ENCODE peak calls at places on chromosomes 6 and 20, in four cellular contexts. Q, H, J and W are unnamed samples.

GRCh38 chr6:148523051-148523450 is 180.4 kb downstream of the SASH1 start:
- DNase-seq in J (no peak), Q (no peak), H (no peak), W (no peak)

GRCh38 chr6:167245586-167245985 is 45.5 kb upstream of the UNC93A start:
- DNase-seq in Q (no peak), H (no peak), J (no peak), W (no peak)

GRCh38 chr20:23877524-23877923 is 2.0 kb downstream of the CST5 start:
- DNase-seq in Q (no peak), J (no peak), H (no peak), W (no peak)

GRCh38 chr6:82691997-82692396 is 328.4 kb downstream of the TPBG start:
- DNase-seq in J (no peak), H (no peak), Q (no peak), W (no peak)

GRCh38 chr20:3857405-3857804 is 10.8 kb downstream of the MAVS start:
- DNase-seq in H (no peak), J (no peak), Q (no peak), W (no peak)

GRCh38 chr6:31362751-31363150 is 5.8 kb upstream of the HLA-B start:
- DNase-seq in H (no peak), J (no peak), Q (no peak), W (no peak)

GRCh38 chr6:165231581-165232276 is 77.7 kb downstream of the C6orf118 start:
- DNase-seq in H (no peak), Q (peak), J (no peak), W (peak)

GRCh38 chr20:35558981-35559693 is 17.3 kb downstream of the ERGIC3 start:
- DNase-seq in H (no peak), Q (no peak), J (no peak), W (no peak)

GRCh38 chr6:25041676-25042598 is 106.2 kb upstream of the RIPOR2 start:
- DNase-seq in J (no peak), Q (no peak), H (no peak), W (no peak)

GRCh38 chr6:157596886-157597285 is 215.9 kb downstream of the ZDHHC14 start:
- DNase-seq in J (no peak), H (no peak), Q (no peak), W (no peak)

GRCh38 chr6:14584450-14584849 is 466.9 kb downstream of the CD83 start:
- DNase-seq in J (no peak), H (peak), Q (no peak), W (no peak)

GRCh38 chr6:109722564-109723254 is 31.6 kb downstream of the FIG4 start:
- DNase-seq in H (no peak), Q (no peak), J (no peak), W (no peak)

GRCh38 chr20:3563548-3564177 is 92.8 kb downstream of the ATRN start:
- DNase-seq in J (peak), Q (peak), H (peak), W (no peak)

GRCh38 chr20:49821850-49822249 is 9.2 kb downstream of the SLC9A8 start:
- DNase-seq in J (no peak), H (no peak), Q (no peak), W (no peak)

GRCh38 chr6:18147160-18147559 is 7.7 kb downstream of the TPMT start:
- DNase-seq in H (no peak), J (no peak), Q (no peak), W (no peak)

GRCh38 chr20:64045346-64046011 is 4.0 kb downstream of the SOX18 start:
- DNase-seq in J (no peak), H (no peak), Q (no peak), W (no peak)

GRCh38 chr20:24698706-24699206 is 229.3 kb downstream of the SYNDIG1 start:
- DNase-seq in J (no peak), Q (no peak), H (no peak), W (no peak)

GRCh38 chr20:2707353-2708072 is 14.9 kb downstream of the EBF4 start:
- DNase-seq in J (no peak), Q (no peak), H (no peak), W (no peak)

GRCh38 chr6:125802943-125803377 is 12.2 kb downstream of the NCOA7 start:
- DNase-seq in H (no peak), J (no peak), Q (no peak), W (no peak)

GRCh38 chr20:17298169-17298568 is 71.3 kb downstream of the PCSK2 start:
- DNase-seq in H (no peak), Q (no peak), J (no peak), W (no peak)

GRCh38 chr6:134190883-134191282 is 127.0 kb downstream of the SGK1 start:
- DNase-seq in J (no peak), Q (no peak), H (no peak), W (no peak)

GRCh38 chr6:125539892-125540291 is 209.5 kb upstream of the HEY2 start:
- DNase-seq in Q (no peak), J (no peak), H (no peak), W (no peak)

GRCh38 chr6:3296537-3297453 is 38.0 kb downstream of the PSMG4 start:
- DNase-seq in Q (no peak), H (no peak), J (no peak), W (no peak)

GRCh38 chr6:160198577-160199211 is 59.9 kb downstream of the SLC22A2 start:
- DNase-seq in H (no peak), Q (no peak), J (no peak), W (no peak)

GRCh38 chr20:10306440-10307358 is 88.1 kb downstream of the SNAP25 start:
- DNase-seq in J (no peak), H (no peak), Q (no peak), W (no peak)

GRCh38 chr6:103193413-103193812 is 1666.3 kb downstream of the HACE1 start:
- DNase-seq in Q (no peak), H (no peak), J (no peak), W (no peak)

GRCh38 chr20:5663396-5663795 is 86.8 kb upstream of the SHLD1 start:
- DNase-seq in H (no peak), Q (no peak), J (no peak), W (no peak)

GRCh38 chr20:31833130-31833930 is 12.1 kb downstream of the FOXS1 start:
- DNase-seq in J (no peak), H (peak), Q (peak), W (peak)

GRCh38 chr6:137025786-137026730 is 18.7 kb downstream of the IL20RA start:
- DNase-seq in J (peak), H (no peak), Q (no peak), W (no peak)

GRCh38 chr20:25248501-25249172 is 752 bp downstream of the PYGB start:
- DNase-seq in H (peak), Q (peak), J (no peak), W (peak)

GRCh38 chr6:25628471-25629201 is 23.4 kb upstream of the SCGN start:
- DNase-seq in J (no peak), H (no peak), Q (no peak), W (no peak)

GRCh38 chr6:127146935-127147334 is 28.5 kb downstream of the RSPO3 start:
- DNase-seq in H (no peak), J (no peak), Q (peak), W (peak)

GRCh38 chr6:156351346-156351966 is 425.7 kb upstream of the ARID1B start:
- DNase-seq in J (no peak), H (no peak), Q (no peak), W (no peak)

GRCh38 chr20:59082077-59082740 is 39.6 kb upstream of the PRELID3B start:
- DNase-seq in Q (peak), J (no peak), H (peak), W (no peak)

GRCh38 chr20:59084041-59084841 is 41.7 kb upstream of the PRELID3B start:
- DNase-seq in J (no peak), H (no peak), Q (no peak), W (no peak)

GRCh38 chr20:59086923-59087322 is 44.3 kb upstream of the PRELID3B start:
- DNase-seq in Q (no peak), H (no peak), J (no peak), W (no peak)

GRCh38 chr20:59082981-59083380 is 40.4 kb upstream of the PRELID3B start:
- DNase-seq in Q (no peak), J (no peak), H (no peak), W (no peak)

GRCh38 chr20:59087829-59088433 is 45.3 kb upstream of the PRELID3B start:
- DNase-seq in J (no peak), H (peak), Q (peak), W (peak)
- TF ChIP-seq SP1 in J (no peak), H (no peak), Q (no peak), W (no peak)

DNA sequence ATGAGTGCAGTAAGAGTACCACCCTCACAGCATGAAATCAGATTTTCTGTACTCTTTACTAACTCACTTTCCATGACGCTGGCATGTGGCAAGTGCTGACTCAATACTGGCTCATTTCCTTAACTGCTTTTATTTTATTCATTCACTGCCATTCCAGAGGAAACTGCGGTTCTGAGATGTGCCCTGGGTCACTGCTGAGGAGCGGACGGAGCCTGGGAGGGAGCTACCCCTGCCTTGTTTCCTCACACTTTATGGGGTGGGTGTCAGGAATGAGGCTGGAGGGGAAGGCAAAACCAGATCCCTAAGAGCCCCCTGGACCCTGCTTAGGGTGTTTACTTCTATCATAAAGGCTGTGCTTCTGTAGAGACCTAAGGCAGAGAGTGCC is 14.4 kb downstream of the NT5E start:
- DNase-seq in H (no peak), J (no peak), Q (no peak), W (no peak)
- TF ChIP-seq SP1 in H (no peak), J (no peak), Q (no peak), W (no peak)

GRCh38 chr20:37934634-37935010 is 31.7 kb downstream of the VSTM2L start:
- DNase-seq in J (no peak), H (no peak), Q (no peak), W (no peak)
- TF ChIP-seq SP1 in J (no peak), H (no peak), Q (no peak), W (no peak)

DNA sequence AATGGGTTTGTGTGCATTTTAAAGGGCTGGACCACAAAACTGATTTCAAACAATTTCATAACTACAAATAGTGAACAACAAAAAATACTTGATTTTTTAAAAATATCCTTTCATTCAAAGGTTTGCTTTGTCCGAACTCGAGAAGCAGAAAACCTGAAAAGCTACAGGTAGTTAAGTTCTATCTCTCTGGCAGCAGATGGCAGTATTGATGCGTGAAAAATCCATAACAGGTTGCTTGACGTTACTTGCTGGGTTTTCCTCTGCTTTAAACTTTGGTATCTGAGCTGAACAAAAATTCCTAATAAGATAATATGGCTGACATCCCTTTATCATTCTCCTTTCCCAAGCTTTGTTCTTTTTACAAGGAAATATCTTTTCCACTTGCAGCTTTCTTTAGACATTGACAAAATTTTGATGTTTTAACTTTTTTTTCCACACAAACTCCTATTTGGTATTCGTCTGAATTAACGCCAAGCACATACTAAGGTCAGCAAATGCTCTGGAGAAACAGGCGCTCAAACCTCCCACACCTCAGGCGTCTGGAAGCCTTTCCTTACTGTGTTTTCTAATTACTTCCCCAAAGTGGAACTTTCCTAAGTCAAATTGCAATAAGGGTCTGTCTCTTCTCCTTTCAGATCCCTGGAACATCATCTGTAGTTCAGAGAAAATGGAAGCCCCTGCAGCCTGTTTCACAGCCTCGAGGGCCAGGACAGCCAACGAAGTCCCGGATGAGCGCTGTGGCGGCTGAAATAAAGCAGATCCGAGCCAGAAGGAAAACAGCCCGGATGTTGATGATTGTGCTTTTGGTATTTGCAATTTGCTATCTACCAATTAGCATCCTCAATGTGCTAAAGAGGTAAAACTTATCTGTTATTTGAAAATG is 50.3 kb upstream of the GFRAL start:
- DNase-seq in Q (peak), J (no peak), H (peak), W (peak)
- TF ChIP-seq SP1 in Q (no peak), J (no peak), H (no peak), W (no peak)

GRCh38 chr6:32703347-32703746 is 36.9 kb upstream of the HLA-DQB1 start:
- DNase-seq in J (no peak), H (no peak), Q (no peak), W (no peak)

DNA sequence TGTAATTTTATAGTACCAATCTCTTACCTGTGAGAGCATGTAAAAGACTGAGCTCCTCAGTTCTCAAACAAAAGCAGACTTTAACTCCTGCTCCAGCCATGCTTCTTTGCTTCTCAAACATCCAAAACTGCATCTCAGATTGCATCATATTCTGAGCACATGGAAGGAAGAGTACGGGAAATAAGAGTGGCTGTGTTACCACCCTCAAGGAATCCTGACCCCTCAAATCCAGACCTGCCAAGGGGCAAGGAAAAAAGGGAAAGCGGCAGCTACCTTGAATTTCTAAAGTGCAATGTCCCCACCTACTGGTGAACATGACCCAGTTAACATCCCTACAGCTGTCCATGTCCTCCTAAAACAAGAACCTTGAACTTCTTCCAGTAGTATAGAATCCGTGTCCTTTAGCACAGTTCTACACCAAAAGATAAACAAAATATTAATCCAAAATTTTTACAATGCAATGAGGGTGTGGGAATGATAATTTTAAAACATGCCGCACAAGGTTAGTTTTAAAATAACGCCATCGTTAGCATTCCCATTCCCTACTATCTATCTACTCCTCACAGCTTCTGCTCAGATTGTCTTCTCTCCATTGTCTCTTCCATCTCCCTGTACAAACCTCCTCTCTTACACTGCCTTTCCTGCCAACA is 34.1 kb upstream of the HLA-DQB1 start:
- DNase-seq in J (no peak), H (peak), Q (peak), W (peak)
- TF ChIP-seq SP1 in J (no peak), H (no peak), Q (no peak), W (no peak)